ENCODE peak calls at places on chromosome 1, in four cellular contexts. W, S, Y and I are unnamed samples.

GRCh38 chr1:89939693-89940438 is 55.0 kb upstream of the ZNF326 start:
- DNase-seq in W (no peak), S (no peak), Y (no peak), I (no peak)

GRCh38 chr1:224235819-224236493 is 52.9 kb downstream of the DEGS1 start:
- DNase-seq in W (no peak), S (no peak), Y (no peak), I (no peak)

GRCh38 chr1:231242516-231243198 is 1.6 kb downstream of the GNPAT start:
- DNase-seq in W (no peak), S (no peak), Y (peak), I (peak)

GRCh38 chr1:160078392-160079195 is 2.7 kb upstream of the KCNJ9 start:
- DNase-seq in W (peak), S (no peak), Y (peak), I (no peak)

GRCh38 chr1:41813755-41814694 is 104.7 kb downstream of the HIVEP3 start:
- DNase-seq in W (no peak), S (no peak), Y (no peak), I (no peak)

GRCh38 chr1:119715542-119715941 is 3.8 kb downstream of the PHGDH start:
- DNase-seq in W (no peak), S (no peak), Y (no peak), I (peak)

GRCh38 chr1:54565113-54565501 is 17.1 kb downstream of the ACOT11 start:
- DNase-seq in W (no peak), S (no peak), Y (no peak), I (no peak)

GRCh38 chr1:158112994-158113758 is 67.5 kb upstream of the CD1D start:
- DNase-seq in W (no peak), S (no peak), Y (peak), I (peak)

GRCh38 chr1:119370748-119371147 is 2.2 kb downstream of the HAO2 start:
- DNase-seq in W (no peak), S (no peak), Y (no peak), I (no peak)

GRCh38 chr1:204647805-204648153 is 37.8 kb downstream of the LRRN2 start:
- DNase-seq in W (no peak), S (no peak), Y (no peak), I (no peak)

GRCh38 chr1:204645251-204645650 is 40.3 kb downstream of the LRRN2 start:
- DNase-seq in W (no peak), S (no peak), Y (no peak), I (no peak)

GRCh38 chr1:204643503-204643902 is 42.0 kb downstream of the LRRN2 start:
- DNase-seq in W (no peak), S (no peak), Y (no peak), I (no peak)

GRCh38 chr1:204647114-204647804 is 38.3 kb downstream of the LRRN2 start:
- DNase-seq in W (peak), S (no peak), Y (peak), I (peak)

DNA sequence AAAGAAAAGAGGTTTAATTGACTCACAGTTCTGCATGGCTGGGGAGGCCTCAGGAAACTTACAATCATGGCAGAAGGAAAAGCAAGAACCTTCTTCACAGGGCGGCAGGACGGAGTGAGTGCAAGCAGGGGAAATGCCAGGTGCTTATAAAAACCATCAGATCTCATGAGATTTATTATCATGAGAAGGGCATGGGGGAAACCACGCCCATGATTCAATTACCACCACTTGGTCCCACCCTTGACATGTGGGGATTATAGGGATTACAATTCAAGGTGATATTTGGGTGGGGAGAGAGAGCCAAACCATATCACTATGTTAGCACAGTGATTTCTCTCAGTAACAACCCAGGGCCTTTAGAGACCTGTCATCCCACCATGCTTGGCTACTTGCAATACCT is 39.9 kb downstream of the LRRN2 start:
- DNase-seq in W (no peak), S (no peak), Y (no peak), I (no peak)
- H3K4me3 ChIP-seq in W (no peak), S (no peak), Y (no peak), I (no peak)

GRCh38 chr1:171983584-171983983 is 142.3 kb downstream of the DNM3 start:
- DNase-seq in W (peak), S (no peak), Y (peak), I (peak)
- TF ChIP-seq CTCF in W (peak), S (no peak), Y (peak), I (peak)

GRCh38 chr1:192783793-192784192 is 25.0 kb upstream of the RGS2 start:
- DNase-seq in W (no peak), S (no peak), Y (no peak), I (no peak)

GRCh38 chr1:192786617-192787016 is 22.2 kb upstream of the RGS2 start:
- DNase-seq in W (no peak), S (no peak), Y (no peak), I (no peak)

GRCh38 chr1:192792628-192793027 is 16.2 kb upstream of the RGS2 start:
- DNase-seq in W (no peak), S (no peak), Y (no peak), I (no peak)

GRCh38 chr1:192784395-192784794 is 24.4 kb upstream of the RGS2 start:
- DNase-seq in W (no peak), S (no peak), Y (no peak), I (no peak)

GRCh38 chr1:192788184-192788583 is 20.7 kb upstream of the RGS2 start:
- DNase-seq in W (no peak), S (no peak), Y (peak), I (peak)
- H3K4me3 ChIP-seq in W (no peak), S (no peak), Y (no peak), I (peak)

GRCh38 chr1:35112668-35113067 is 33.5 kb downstream of the ZMYM1 start:
- DNase-seq in W (no peak), S (no peak), Y (no peak), I (no peak)
- TF ChIP-seq CTCF in W (no peak), S (no peak), Y (peak), I (peak)

DNA sequence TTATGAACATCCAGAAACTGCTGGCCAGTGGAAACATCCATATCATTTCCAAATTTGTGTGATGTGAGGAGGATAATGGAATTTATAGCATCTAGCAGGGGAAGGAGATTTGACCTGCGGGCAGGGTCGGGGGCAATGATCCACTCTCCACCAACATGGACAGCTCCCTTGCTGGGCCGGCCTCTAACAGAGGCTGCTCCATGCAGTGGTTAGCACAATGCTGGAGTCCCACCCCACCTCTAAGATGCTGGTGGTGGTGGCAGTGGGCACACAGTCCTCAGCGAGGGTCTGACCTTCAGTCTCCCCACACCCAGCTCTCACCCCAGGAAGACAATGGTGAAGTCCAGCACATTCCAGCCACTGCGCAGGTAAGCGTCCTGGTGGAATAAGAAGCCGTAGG is 18.7 kb downstream of the CACNA1S start:
- DNase-seq in W (no peak), S (no peak), Y (no peak), I (no peak)
- H3K4me3 ChIP-seq in W (no peak), S (no peak), Y (no peak), I (no peak)

GRCh38 chr1:97092824-97093223 is 371.2 kb downstream of the PTBP2 start:
- DNase-seq in W (no peak), S (no peak), Y (no peak), I (no peak)
- TF ChIP-seq CTCF in W (no peak), S (no peak), Y (no peak), I (no peak)

DNA sequence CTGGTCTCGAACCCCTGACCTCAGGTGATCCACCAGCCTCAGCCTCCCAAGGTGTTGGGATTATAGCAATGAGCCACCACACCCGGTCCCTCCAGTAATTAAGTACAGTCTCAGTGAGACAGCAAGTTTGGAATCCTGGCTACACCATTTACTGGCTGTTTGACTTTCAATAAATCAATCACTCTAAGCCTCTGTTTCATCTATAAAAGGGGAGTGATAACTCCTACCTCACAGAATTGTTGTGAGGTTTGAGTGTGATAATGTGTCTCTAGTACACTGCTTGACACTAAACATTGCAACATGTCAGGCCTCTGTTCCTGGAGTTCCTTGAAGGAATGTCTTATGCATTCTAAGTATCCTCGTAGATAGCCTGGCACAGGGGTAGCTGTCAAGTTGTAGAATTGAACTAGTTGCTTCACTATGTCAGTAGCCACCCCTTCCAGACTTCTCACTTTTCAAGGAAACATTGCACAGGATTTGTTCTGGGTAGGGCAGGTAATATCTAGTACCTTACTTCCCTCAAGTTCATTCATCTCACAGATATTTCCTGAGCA is 12.4 kb downstream of the ENTREP3 start:
- DNase-seq in W (no peak), S (no peak), Y (no peak), I (no peak)
- H3K4me3 ChIP-seq in W (peak), S (no peak), Y (peak), I (peak)